ENCODE peak calls at places on chromosomes 6 and 20, in six cellular contexts. E is K562, V is upper lobe of left lung, U is GM12878, H is HepG2, X is A549. J is an unnamed sample.

GRCh38 chr6:37272834-37273566 is 15.1 kb upstream of the TMEM217 start:
- ATAC-seq in X (no peak), H (no peak), U (no peak), E (no peak), V (no peak), J (no peak)

GRCh38 chr6:16824804-16825777 is 63.8 kb upstream of the ATXN1 start:
- ATAC-seq in V (no peak), H (no peak), U (peak; percentile 76), X (no peak), E (no peak), J (no peak)

GRCh38 chr20:63066506-63067265 is 59.9 kb upstream of the BHLHE23 start:
- ATAC-seq in U (no peak), X (no peak), E (no peak), V (no peak), H (no peak), J (no peak)

GRCh38 chr6:33692078-33692759 is 19.3 kb downstream of the UQCC2 start:
- ATAC-seq in E (no peak), V (no peak), U (no peak), X (no peak), H (no peak), J (no peak)

GRCh38 chr20:47682916-47683315 is 102.4 kb downstream of the SULF2 start:
- ATAC-seq in V (no peak), H (no peak), E (no peak), U (no peak), X (no peak), J (no peak)

GRCh38 chr6:139853302-139853992 is 479.0 kb upstream of the CITED2 start:
- ATAC-seq in U (no peak), V (no peak), H (peak; percentile 60), X (no peak), E (peak; percentile 40), J (no peak)

GRCh38 chr20:4112490-4113420 is 97.4 kb upstream of the RNF24 start:
- ATAC-seq in E (no peak), V (no peak), H (no peak), U (peak; percentile 83), X (no peak), J (no peak)

GRCh38 chr6:81767163-81768000 is 14.9 kb upstream of the TENT5A start:
- ATAC-seq in E (no peak), V (no peak), U (no peak), X (peak; percentile 84), H (peak; percentile 71), J (peak; percentile 25)

GRCh38 chr6:136471372-136471771 is 78.8 kb downstream of the MAP7 start:
- ATAC-seq in V (no peak), X (no peak), E (no peak), H (no peak), U (no peak), J (no peak)

GRCh38 chr6:106101466-106101865 is 15.3 kb downstream of the PRDM1 start:
- ATAC-seq in U (no peak), V (no peak), E (no peak), X (no peak), H (no peak), J (no peak)

GRCh38 chr6:163355471-163355991 is 59.0 kb upstream of the QKI start:
- ATAC-seq in H (peak; percentile 52), V (peak; percentile 58), X (no peak), E (peak; percentile 19), U (no peak), J (peak; percentile 71)

GRCh38 chr20:31644701-31645100 is 7.0 kb downstream of the COX4I2 start:
- ATAC-seq in U (no peak), X (no peak), H (peak; percentile 28), V (no peak), E (peak; percentile 95), J (no peak)

GRCh38 chr6:113564401-113565161 is 292.6 kb upstream of the MARCKS start:
- ATAC-seq in H (peak; percentile 99), E (peak; percentile 34), X (no peak), U (peak; percentile 79), V (peak; percentile 90), J (peak; percentile 92)

GRCh38 chr20:50286609-50287008 is 96.0 kb downstream of the CEBPB start:
- ATAC-seq in U (peak; percentile 63), X (peak; percentile 62), E (no peak), H (no peak), V (no peak), J (peak; percentile 71)

GRCh38 chr6:127192911-127193503 is 73.7 kb upstream of the RNF146 start:
- ATAC-seq in H (no peak), U (no peak), E (no peak), X (no peak), V (no peak), J (peak; percentile 78)

GRCh38 chr6:106162926-106163325 is 76.8 kb downstream of the PRDM1 start:
- ATAC-seq in E (no peak), V (no peak), X (no peak), U (no peak), H (no peak), J (no peak)

GRCh38 chr6:129029778-129030177 is 146.8 kb downstream of the LAMA2 start:
- ATAC-seq in U (no peak), E (no peak), V (no peak), H (no peak), X (no peak), J (no peak)

GRCh38 chr6:156556830-156557229 is 220.3 kb upstream of the ARID1B start:
- ATAC-seq in X (no peak), V (peak; percentile 31), H (no peak), E (no peak), U (no peak), J (no peak)

GRCh38 chr20:43490038-43490437 is 17.5 kb upstream of the L3MBTL1 start:
- ATAC-seq in E (no peak), V (no peak), U (no peak), X (no peak), H (peak; percentile 47), J (no peak)

GRCh38 chr20:18973499-18974173 is 160.1 kb downstream of the SCP2D1 start:
- ATAC-seq in E (no peak), V (peak; percentile 49), H (no peak), X (no peak), U (no peak), J (peak; percentile 92)

GRCh38 chr20:62603907-62604785 is 38.2 kb upstream of the SLCO4A1 start:
- ATAC-seq in U (no peak), H (no peak), V (no peak), E (no peak), X (no peak), J (no peak)

GRCh38 chr6:129719692-129720091 is 9.7 kb upstream of the ARHGAP18 start:
- ATAC-seq in V (no peak), H (no peak), U (no peak), X (no peak), E (no peak), J (no peak)

GRCh38 chr6:142569676-142570075 is 267.9 kb downstream of the ADGRG6 start:
- ATAC-seq in X (no peak), U (peak; percentile 22), V (no peak), H (no peak), E (no peak), J (no peak)

GRCh38 chr6:75397806-75398465 is 95.7 kb downstream of the FILIP1 start:
- ATAC-seq in X (no peak), E (no peak), U (no peak), H (peak; percentile 30), V (no peak), J (no peak)

GRCh38 chr6:75403563-75403962 is 90.0 kb downstream of the FILIP1 start:
- ATAC-seq in X (no peak), U (no peak), H (no peak), V (no peak), E (no peak), J (no peak)

DNA sequence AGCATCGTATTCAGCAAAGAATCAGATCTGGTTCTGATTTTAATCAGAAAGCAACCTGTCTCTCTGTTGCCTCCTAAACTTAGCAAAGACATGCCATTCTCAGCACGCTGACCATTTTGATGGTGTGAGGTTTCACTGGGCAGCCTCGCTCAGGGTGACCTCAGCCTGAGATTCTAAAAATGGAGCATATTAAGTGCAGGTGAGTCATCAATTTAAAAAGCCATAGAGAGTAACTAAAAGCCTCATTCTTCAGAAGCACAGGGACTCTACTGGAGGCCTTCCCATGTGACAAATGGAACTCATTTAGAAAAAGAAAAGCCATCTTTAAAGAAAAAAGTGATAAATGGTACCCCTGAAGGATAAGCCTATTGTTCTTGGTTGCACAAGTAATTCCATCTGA is 91.3 kb downstream of the FILIP1 start:
- ATAC-seq in V (peak; percentile 62), H (no peak), U (peak; percentile 94), X (no peak), E (no peak), J (peak; percentile 90)
- TF ChIP-seq EP300 in V (no peak), H (no peak), U (no peak), X (no peak), E (no peak), J (no peak)

DNA sequence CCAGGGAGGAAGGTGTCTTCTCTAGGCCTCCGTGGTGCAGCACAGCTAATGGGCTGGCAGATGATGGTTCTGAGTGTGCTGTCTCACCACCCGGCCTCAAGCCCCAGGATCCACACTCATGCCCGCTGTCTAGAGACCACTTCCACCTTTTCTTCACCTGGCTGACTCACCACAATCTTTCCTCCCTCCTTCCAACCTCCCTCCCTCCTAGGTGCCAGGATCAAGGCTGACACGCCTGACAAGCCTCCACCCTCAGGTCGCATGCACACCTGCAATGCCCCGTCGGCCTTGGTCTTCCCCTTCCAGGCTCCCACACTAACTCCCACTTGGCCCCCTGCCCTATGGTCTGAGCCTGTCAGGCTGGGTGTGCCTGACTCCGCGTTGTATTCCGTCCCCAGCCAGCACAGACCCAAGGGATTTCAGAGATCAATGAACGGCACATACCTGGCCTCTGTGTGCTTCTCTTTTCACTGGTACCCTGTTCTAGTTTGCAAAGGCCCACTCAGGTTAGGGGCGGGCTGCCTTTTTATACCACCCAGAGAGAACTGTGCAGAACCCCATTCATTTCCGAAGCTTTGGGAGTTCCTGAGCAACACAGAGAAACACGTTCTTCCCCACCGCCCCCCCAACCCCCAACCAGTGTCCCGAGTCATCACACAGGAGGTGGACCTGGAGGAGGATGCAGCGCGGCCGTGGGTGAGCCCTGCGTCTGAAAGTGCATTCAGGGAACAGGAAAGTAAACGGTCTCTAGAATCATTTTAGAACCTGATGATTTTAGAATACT is 39.3 kb downstream of the PMEPA1 start:
- ATAC-seq in H (no peak), E (no peak), X (no peak), U (no peak), V (no peak), J (no peak)
- H3K4me1 ChIP-seq in H (no peaks in the 10 kb centered on the region), E (no peaks in the 10 kb centered on the region), X (peaks cover 90% of the 10 kb centered on the region), U (no peaks in the 10 kb centered on the region), V (peaks cover 21% of the 10 kb centered on the region), J (no peaks in the 10 kb centered on the region)

GRCh38 chr6:53795254-53795701 is 473 bp downstream of the LRRC1 start:
- ATAC-seq in H (peak; percentile 52), E (no peak), U (peak; percentile 48), V (no peak), X (peak; percentile 35), J (peak; percentile 34)

GRCh38 chr6:53793318-53793975 is 1.4 kb upstream of the LRRC1 start:
- ATAC-seq in E (no peak), U (peak; percentile 56), X (peak; percentile 76), H (peak; percentile 39), V (no peak), J (no peak)

GRCh38 chr6:53794073-53794719 is 609 bp upstream of the LRRC1 start:
- ATAC-seq in V (peak; percentile 84), E (no peak), H (peak; percentile 77), X (peak; percentile 86), U (peak; percentile 77), J (peak; percentile 74)

GRCh38 chr6:53795702-53796450 is 1.1 kb downstream of the LRRC1 start:
- ATAC-seq in H (peak; percentile 35), E (no peak), V (peak; percentile 41), U (peak; percentile 12), X (no peak), J (peak; percentile 26)

GRCh38 chr6:53794720-53795253 is at the start of gene LRRC1:
- ATAC-seq in X (peak; percentile 78), E (peak; percentile 58), V (peak; percentile 90), U (peak; percentile 78), H (peak; percentile 72), J (peak; percentile 90)
- TF ChIP-seq POLR2A in X (peak; percentile 63), E (no peak), V (peak; percentile 51), U (peak; percentile 71), H (peak; percentile 83), J (peak; percentile 42)

GRCh38 chr6:251920-252319 is 40.4 kb upstream of the DUSP22 start:
- ATAC-seq in X (no peak), H (no peak), U (peak; percentile 79), V (no peak), E (no peak), J (no peak)
- TF ChIP-seq EP300 in X (no peak), H (no peak), U (no peak), V (no peak), E (no peak), J (no peak)